ENCODE peak calls at places on chromosome 11, in four cellular contexts. C is HCT116, S is stomach, N is IMR-90. U is an unnamed sample.

GRCh38 chr11:640021-640706 is 3.1 kb downstream of the DRD4 start:
- DNase-seq in N (no peak), C (no peak), S (no peak), U (no peak)

GRCh38 chr11:15289718-15290117 is 175.0 kb downstream of the INSC start:
- DNase-seq in C (no peak), S (no peak), N (no peak), U (no peak)

GRCh38 chr11:70480711-70481110 is 82.4 kb downstream of the CTTN start:
- DNase-seq in S (no peak), C (no peak), N (no peak), U (no peak)

GRCh38 chr11:65204646-65205601 is 23.2 kb downstream of the CAPN1 start:
- DNase-seq in S (peak), C (no peak), N (peak), U (no peak)

GRCh38 chr11:72243567-72244316 is at the start of gene PHOX2A:
- DNase-seq in C (no peak), N (no peak), S (no peak), U (no peak)

GRCh38 chr11:127628463-127628785 is 627.9 kb upstream of the KIRREL3 start:
- DNase-seq in C (no peak), S (no peak), N (no peak), U (peak)

GRCh38 chr11:134524876-134525845 is 113.1 kb upstream of the B3GAT1 start:
- DNase-seq in N (no peak), S (no peak), C (no peak), U (no peak)

GRCh38 chr11:27004103-27004502 is 10.2 kb downstream of the FIBIN start:
- DNase-seq in S (no peak), N (no peak), C (no peak), U (no peak)

GRCh38 chr11:46352063-46352841 is 5.0 kb downstream of the DGKZ start:
- DNase-seq in N (no peak), S (peak), C (no peak), U (peak)

GRCh38 chr11:75814369-75814685 is 683 bp upstream of the UVRAG start:
- DNase-seq in N (no peak), C (no peak), S (no peak), U (no peak)

GRCh38 chr11:75813622-75814039 is 1.4 kb upstream of the UVRAG start:
- DNase-seq in C (no peak), S (no peak), N (peak), U (no peak)

GRCh38 chr11:75814686-75815344 is at the start of gene UVRAG:
- DNase-seq in C (peak), S (peak), N (peak), U (peak)

GRCh38 chr11:75816561-75817239 is 1.7 kb downstream of the UVRAG start:
- DNase-seq in C (no peak), S (no peak), N (no peak), U (no peak)

GRCh38 chr11:75815345-75815983 is 454 bp downstream of the UVRAG start:
- DNase-seq in N (peak), C (no peak), S (peak), U (peak)
- TF ChIP-seq POLR2A in N (peak), C (no peak), S (no peak), U (peak)

GRCh38 chr11:69008774-69009440 is 4.1 kb downstream of the MRGPRF start:
- DNase-seq in C (peak), N (peak), S (peak), U (no peak)
- TF ChIP-seq POLR2A in C (no peak), N (peak), S (no peak), U (no peak)

DNA sequence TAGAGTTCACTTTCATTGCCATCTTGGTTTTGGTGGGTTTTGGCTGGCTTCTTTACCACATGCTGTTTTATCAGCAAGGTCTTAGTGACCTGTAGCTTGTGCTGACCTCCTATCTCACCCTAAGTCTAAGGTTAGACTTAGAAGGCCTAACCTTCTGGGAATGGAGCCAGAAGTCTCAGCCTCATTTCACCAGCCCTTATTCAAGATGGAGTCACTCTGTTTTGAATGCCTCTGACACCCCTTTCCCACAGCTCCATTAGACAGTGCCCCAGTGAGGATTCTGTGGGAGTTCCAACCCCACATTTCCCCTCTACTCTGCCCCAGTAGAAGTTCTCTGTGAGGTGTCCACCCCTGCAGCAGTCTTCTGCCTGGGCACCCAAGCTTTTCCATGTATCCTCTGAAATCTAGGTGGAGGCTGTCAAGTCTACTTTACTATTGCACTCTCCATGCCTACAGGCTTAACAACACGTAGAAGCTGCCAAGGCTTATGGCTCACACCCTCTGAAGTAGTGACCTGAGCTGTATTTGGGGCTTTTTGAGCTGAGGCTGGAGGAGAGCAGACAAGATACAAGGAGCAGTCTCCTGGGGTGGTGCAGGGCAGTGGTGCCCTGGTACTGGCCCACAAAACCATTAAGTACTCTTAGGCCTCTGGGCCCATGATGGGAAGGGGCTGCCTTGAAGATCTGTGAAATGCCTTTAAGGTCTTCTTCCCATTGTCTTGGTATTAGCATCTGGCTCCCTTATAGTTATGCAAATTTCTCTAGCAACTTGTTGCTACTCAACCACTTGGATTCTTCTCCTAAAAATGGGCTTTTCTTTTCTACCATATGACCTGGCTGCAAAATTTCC is 65.9 kb upstream of the SC5D start:
- DNase-seq in S (no peak), N (no peak), C (peak), U (no peak)
- TF ChIP-seq POLR2A in S (no peak), N (no peak), C (peak), U (no peak)

GRCh38 chr11:116424615-116425261 is 348.0 kb downstream of the BUD13 start:
- DNase-seq in S (no peak), N (no peak), C (no peak), U (no peak)
- TF ChIP-seq POLR2A in S (no peak), N (no peak), C (no peak), U (no peak)

DNA sequence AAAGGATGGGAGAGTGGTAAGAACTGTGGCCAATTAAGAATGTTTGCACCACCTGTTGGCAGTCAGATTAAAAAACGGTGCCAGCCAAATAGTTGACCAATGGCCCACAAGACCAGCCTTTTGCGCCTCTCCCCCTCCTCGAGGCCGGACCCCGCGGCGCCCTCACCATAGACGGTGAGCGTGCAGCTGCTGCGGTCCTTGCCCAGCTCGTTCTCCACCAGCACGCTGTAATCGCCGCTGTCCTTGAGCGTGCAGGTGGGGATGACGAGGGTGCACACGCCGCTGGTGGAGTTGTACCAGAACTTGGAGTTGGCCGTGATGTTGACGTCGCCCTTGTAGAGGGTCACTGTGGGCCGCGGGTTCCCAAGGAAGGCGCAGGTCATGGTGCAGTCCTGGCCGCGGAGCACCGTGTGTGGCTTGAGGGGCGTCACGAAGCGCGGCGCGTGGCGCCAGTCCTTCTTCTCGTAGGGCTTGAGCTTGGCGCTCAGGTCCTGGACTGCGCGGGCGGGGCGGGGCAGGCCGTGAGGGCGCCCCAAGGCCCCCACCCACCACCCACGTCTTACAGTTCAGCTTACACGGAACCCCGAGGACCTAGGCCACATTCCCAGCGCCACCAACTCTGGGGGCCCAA is 7.2 kb downstream of the TMEM86A start:
- DNase-seq in N (no peak), S (peak), C (no peak), U (no peak)
- TF ChIP-seq POLR2A in N (no peak), S (no peak), C (no peak), U (no peak)

DNA sequence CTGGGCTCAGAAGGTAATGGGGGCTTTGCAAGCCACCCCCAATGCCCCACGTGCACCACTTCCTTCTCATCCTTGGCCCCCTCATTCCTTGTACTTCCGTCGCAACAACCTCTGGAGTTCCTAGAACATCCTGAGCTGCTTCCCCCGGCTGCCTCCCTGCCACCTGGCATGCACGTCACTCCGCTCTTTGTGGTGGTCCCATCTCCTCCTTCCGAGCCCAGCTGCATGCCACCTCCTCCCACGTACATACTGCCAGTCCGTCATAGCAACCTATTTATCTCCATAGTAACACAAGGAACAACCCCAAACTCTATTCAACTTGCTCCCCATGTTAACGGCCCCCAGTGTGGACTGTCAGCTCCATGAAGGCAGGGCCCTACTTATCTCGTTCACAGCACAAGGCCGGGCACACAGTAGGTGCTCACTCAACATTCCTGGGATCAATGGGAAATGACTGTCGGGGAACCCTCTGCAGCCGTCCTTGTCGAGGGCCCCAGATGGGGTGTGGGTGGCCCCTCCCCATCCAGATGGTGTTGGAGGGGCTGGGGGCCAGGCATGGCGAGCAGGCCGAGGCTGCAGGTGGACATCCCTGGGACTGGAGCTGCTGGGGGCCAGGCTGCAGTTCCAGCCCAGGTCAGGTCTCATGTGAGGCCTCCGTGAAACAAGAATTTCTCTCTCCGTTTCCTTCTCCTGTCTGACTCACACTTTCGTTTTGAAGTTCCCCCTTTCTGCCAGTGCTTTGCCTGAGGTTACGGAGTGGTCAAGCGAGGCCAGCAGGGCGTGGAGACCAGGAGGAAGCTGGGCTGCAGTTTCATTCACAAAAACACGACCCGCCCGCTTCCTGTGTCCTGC is 4.2 kb downstream of the MYEOV start:
- DNase-seq in C (peak), N (peak), S (peak), U (peak)
- TF ChIP-seq POLR2A in C (no peak), N (peak), S (no peak), U (no peak)

GRCh38 chr11:62888406-62888805 is 7.7 kb downstream of the SLC3A2 start:
- DNase-seq in N (no peak), C (no peak), S (no peak), U (no peak)
- TF ChIP-seq POLR2A in N (no peak), C (no peak), S (no peak), U (no peak)

GRCh38 chr11:10311802-10312201 is 6.9 kb downstream of the ADM start:
- DNase-seq in N (no peak), S (no peak), C (no peak), U (no peak)

GRCh38 chr11:10307411-10308207 is 2.7 kb downstream of the ADM start:
- DNase-seq in C (peak), S (peak), N (peak), U (peak)

GRCh38 chr11:10308208-10308954 is 3.5 kb downstream of the ADM start:
- DNase-seq in S (no peak), N (peak), C (no peak), U (no peak)

GRCh38 chr11:10309163-10310093 is 4.6 kb downstream of the ADM start:
- DNase-seq in C (peak), S (peak), N (peak), U (peak)

DNA sequence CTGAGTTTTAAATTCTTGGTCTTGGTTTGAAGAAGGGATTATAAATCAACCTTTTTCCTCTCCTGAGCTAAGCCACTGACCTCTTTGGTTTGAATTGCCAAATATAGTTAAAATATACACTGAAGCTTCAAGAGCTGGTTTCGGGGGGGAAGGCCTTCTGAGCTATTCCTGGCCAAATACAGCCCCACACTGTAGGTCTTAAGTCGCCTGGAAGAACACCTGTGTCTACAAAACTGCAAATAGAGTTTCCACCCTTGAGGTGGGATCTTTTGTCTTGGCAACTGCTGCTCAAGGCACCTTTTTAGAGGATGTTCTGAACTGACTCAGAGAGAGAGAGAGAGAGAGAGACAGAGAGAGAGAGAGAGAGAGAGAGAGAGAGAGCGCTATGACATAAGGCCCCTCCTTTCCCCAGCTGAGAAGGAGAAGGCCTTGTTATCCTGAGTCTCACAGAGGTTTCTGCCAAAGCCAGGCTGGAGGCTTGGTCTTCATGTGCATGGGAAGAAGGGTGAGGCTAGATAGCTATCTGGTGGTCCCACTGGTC is 5.5 kb downstream of the ADM start:
- DNase-seq in S (no peak), C (no peak), N (peak), U (no peak)
- TF ChIP-seq POLR2A in S (no peak), C (no peak), N (peak), U (no peak)